ENCODE peak calls at places on chromosomes 3 and 15, in seven cellular contexts. One of them, this sample, is unnamed.
A peak's percentile ranks its signal among the peaks of the same experiment; 100 is the strongest.

GRCh38 chr15:62888628-62889027 is 153.9 kb upstream of the TPM1 start:
- DNase-seq in transverse colon: no peak
- DNase-seq in GM12878: no peak
- DNase-seq in upper lobe of left lung: no peak
- DNase-seq in K562: no peak
- DNase-seq in stomach: no peak
- DNase-seq in H1: no peak
- DNase-seq in this sample: no peak

GRCh38 chr15:77568960-77569646 is 63.6 kb downstream of the LINGO1 start:
- DNase-seq in transverse colon: no peak
- DNase-seq in GM12878: no peak
- DNase-seq in upper lobe of left lung: no peak
- DNase-seq in K562: peak; percentile 46
- DNase-seq in stomach: peak; percentile 47
- DNase-seq in H1: no peak
- DNase-seq in this sample: no peak

GRCh38 chr3:38583688-38584087 is 65.8 kb downstream of the SCN5A start:
- DNase-seq in transverse colon: peak; percentile 1
- DNase-seq in GM12878: no peak
- DNase-seq in upper lobe of left lung: no peak
- DNase-seq in K562: no peak
- DNase-seq in stomach: peak; percentile 8
- DNase-seq in H1: no peak
- DNase-seq in this sample: no peak

GRCh38 chr15:53498996-53499395 is 260.5 kb downstream of the WDR72 start:
- DNase-seq in transverse colon: no peak
- DNase-seq in GM12878: no peak
- DNase-seq in upper lobe of left lung: no peak
- DNase-seq in K562: no peak
- DNase-seq in stomach: no peak
- DNase-seq in H1: no peak
- DNase-seq in this sample: no peak

GRCh38 chr15:80277147-80277546 is 25.1 kb upstream of the CTXND1 start:
- DNase-seq in transverse colon: no peak
- DNase-seq in GM12878: no peak
- DNase-seq in upper lobe of left lung: peak; percentile 39
- DNase-seq in K562: no peak
- DNase-seq in stomach: no peak
- DNase-seq in H1: no peak
- DNase-seq in this sample: no peak

GRCh38 chr15:23403550-23403949 is 43.5 kb downstream of the GOLGA6L2 start:
- DNase-seq in transverse colon: no peak
- DNase-seq in GM12878: no peak
- DNase-seq in upper lobe of left lung: no peak
- DNase-seq in K562: no peak
- DNase-seq in stomach: no peak
- DNase-seq in H1: no peak
- DNase-seq in this sample: no peak

GRCh38 chr3:27449530-27450150 is 34.5 kb downstream of the SLC4A7 start:
- DNase-seq in transverse colon: no peak
- DNase-seq in GM12878: no peak
- DNase-seq in upper lobe of left lung: no peak
- DNase-seq in K562: no peak
- DNase-seq in stomach: no peak
- DNase-seq in H1: no peak
- DNase-seq in this sample: no peak

GRCh38 chr15:58506787-58507671 is 75.2 kb downstream of the LIPC start:
- DNase-seq in transverse colon: no peak
- DNase-seq in GM12878: no peak
- DNase-seq in upper lobe of left lung: no peak
- DNase-seq in K562: no peak
- DNase-seq in stomach: no peak
- DNase-seq in H1: no peak
- DNase-seq in this sample: no peak

GRCh38 chr3:69248394-69248793 is 126.0 kb upstream of the LMOD3 start:
- DNase-seq in transverse colon: peak; percentile 31
- DNase-seq in GM12878: no peak
- DNase-seq in upper lobe of left lung: no peak
- DNase-seq in K562: no peak
- DNase-seq in stomach: no peak
- DNase-seq in H1: no peak
- DNase-seq in this sample: no peak

GRCh38 chr15:28132524-28133275 is 33.6 kb upstream of the OCA2 start:
- DNase-seq in transverse colon: no peak
- DNase-seq in GM12878: no peak
- DNase-seq in upper lobe of left lung: peak; percentile 74
- DNase-seq in K562: no peak
- DNase-seq in stomach: no peak
- DNase-seq in H1: no peak
- DNase-seq in this sample: no peak

GRCh38 chr3:121822973-121823372 is 11.9 kb downstream of the IQCB1 start:
- DNase-seq in transverse colon: no peak
- DNase-seq in GM12878: no peak
- DNase-seq in upper lobe of left lung: no peak
- DNase-seq in K562: no peak
- DNase-seq in stomach: no peak
- DNase-seq in H1: no peak
- DNase-seq in this sample: no peak

GRCh38 chr15:67072951-67073350 is 7.5 kb downstream of the SMAD3 start:
- DNase-seq in transverse colon: no peak
- DNase-seq in GM12878: no peak
- DNase-seq in upper lobe of left lung: no peak
- DNase-seq in K562: no peak
- DNase-seq in stomach: no peak
- DNase-seq in H1: no peak
- DNase-seq in this sample: no peak

GRCh38 chr3:184449161-184449515 is 69.3 kb downstream of the CHRD start:
- DNase-seq in transverse colon: no peak
- DNase-seq in GM12878: no peak
- DNase-seq in upper lobe of left lung: no peak
- DNase-seq in K562: no peak
- DNase-seq in stomach: no peak
- DNase-seq in H1: no peak
- DNase-seq in this sample: peak; percentile 11

GRCh38 chr3:107796786-107797185 is 274.0 kb downstream of the BBX start:
- DNase-seq in transverse colon: no peak
- DNase-seq in GM12878: no peak
- DNase-seq in upper lobe of left lung: no peak
- DNase-seq in K562: no peak
- DNase-seq in stomach: no peak
- DNase-seq in H1: no peak
- DNase-seq in this sample: no peak

GRCh38 chr3:10392244-10392643 is 71.3 kb upstream of the SEC13 start:
- DNase-seq in transverse colon: no peak
- DNase-seq in GM12878: no peak
- DNase-seq in upper lobe of left lung: no peak
- DNase-seq in K562: no peak
- DNase-seq in stomach: no peak
- DNase-seq in H1: no peak
- DNase-seq in this sample: no peak

GRCh38 chr3:81245043-81245442 is 516.4 kb downstream of the GBE1 start:
- DNase-seq in transverse colon: no peak
- DNase-seq in GM12878: no peak
- DNase-seq in upper lobe of left lung: no peak
- DNase-seq in K562: no peak
- DNase-seq in stomach: no peak
- DNase-seq in H1: no peak
- DNase-seq in this sample: no peak

GRCh38 chr15:57090460-57090859 is 172.0 kb downstream of the TCF12 start:
- DNase-seq in transverse colon: no peak
- DNase-seq in GM12878: no peak
- DNase-seq in upper lobe of left lung: no peak
- DNase-seq in K562: peak; percentile 10
- DNase-seq in stomach: no peak
- DNase-seq in H1: no peak
- DNase-seq in this sample: no peak

GRCh38 chr3:37544869-37545352 is 316.8 kb upstream of the CTDSPL start:
- DNase-seq in transverse colon: no peak
- DNase-seq in GM12878: no peak
- DNase-seq in upper lobe of left lung: peak; percentile 30
- DNase-seq in K562: no peak
- DNase-seq in stomach: no peak
- DNase-seq in H1: no peak
- DNase-seq in this sample: no peak

GRCh38 chr3:61237858-61238257 is 13.4 kb downstream of the FHIT start:
- DNase-seq in transverse colon: no peak
- DNase-seq in GM12878: no peak
- DNase-seq in upper lobe of left lung: no peak
- DNase-seq in K562: peak; percentile 8
- DNase-seq in stomach: no peak
- DNase-seq in H1: no peak
- DNase-seq in this sample: no peak

GRCh38 chr3:197495499-197495898 is 60.3 kb downstream of the BDH1 start:
- DNase-seq in transverse colon: no peak
- DNase-seq in GM12878: peak; percentile 33
- DNase-seq in upper lobe of left lung: no peak
- DNase-seq in K562: no peak
- DNase-seq in stomach: no peak
- DNase-seq in H1: no peak
- DNase-seq in this sample: no peak

GRCh38 chr15:69491051-69491505 is 38.5 kb downstream of the RPLP1 start:
- DNase-seq in transverse colon: no peak
- DNase-seq in GM12878: no peak
- DNase-seq in upper lobe of left lung: no peak
- DNase-seq in K562: no peak
- DNase-seq in stomach: no peak
- DNase-seq in H1: no peak
- DNase-seq in this sample: peak; percentile 72

GRCh38 chr15:72838311-72838731 is 54.8 kb upstream of the ADPGK start:
- DNase-seq in transverse colon: no peak
- DNase-seq in GM12878: no peak
- DNase-seq in upper lobe of left lung: no peak
- DNase-seq in K562: no peak
- DNase-seq in stomach: no peak
- DNase-seq in H1: no peak
- DNase-seq in this sample: no peak

GRCh38 chr15:77066961-77067690 is 3.8 kb downstream of the TSPAN3 start:
- DNase-seq in transverse colon: no peak
- DNase-seq in GM12878: no peak
- DNase-seq in upper lobe of left lung: no peak
- DNase-seq in K562: no peak
- DNase-seq in stomach: no peak
- DNase-seq in H1: no peak
- DNase-seq in this sample: no peak

GRCh38 chr3:186760141-186760813 is 23.1 kb upstream of the EIF4A2 start:
- DNase-seq in transverse colon: no peak
- DNase-seq in GM12878: no peak
- DNase-seq in upper lobe of left lung: no peak
- DNase-seq in K562: no peak
- DNase-seq in stomach: no peak
- DNase-seq in H1: no peak
- DNase-seq in this sample: no peak
- TF ChIP-seq POLR2A in transverse colon: no peak
- TF ChIP-seq POLR2A in GM12878: no peak
- TF ChIP-seq POLR2A in upper lobe of left lung: no peak
- TF ChIP-seq POLR2A in K562: no peak
- TF ChIP-seq POLR2A in stomach: no peak
- TF ChIP-seq POLR2A in H1: no peak
- TF ChIP-seq POLR2A in this sample: no peak

GRCh38 chr3:100913870-100914654 is 79.2 kb downstream of the ABI3BP start:
- DNase-seq in transverse colon: no peak
- DNase-seq in GM12878: no peak
- DNase-seq in upper lobe of left lung: no peak
- DNase-seq in K562: no peak
- DNase-seq in stomach: no peak
- DNase-seq in H1: no peak
- DNase-seq in this sample: peak; percentile 64
- TF ChIP-seq EP300 in transverse colon: no peak
- TF ChIP-seq EP300 in GM12878: no peak
- TF ChIP-seq EP300 in upper lobe of left lung: no peak
- TF ChIP-seq EP300 in K562: no peak
- TF ChIP-seq EP300 in stomach: no peak
- TF ChIP-seq EP300 in H1: no peak
- TF ChIP-seq EP300 in this sample: no peak

DNA sequence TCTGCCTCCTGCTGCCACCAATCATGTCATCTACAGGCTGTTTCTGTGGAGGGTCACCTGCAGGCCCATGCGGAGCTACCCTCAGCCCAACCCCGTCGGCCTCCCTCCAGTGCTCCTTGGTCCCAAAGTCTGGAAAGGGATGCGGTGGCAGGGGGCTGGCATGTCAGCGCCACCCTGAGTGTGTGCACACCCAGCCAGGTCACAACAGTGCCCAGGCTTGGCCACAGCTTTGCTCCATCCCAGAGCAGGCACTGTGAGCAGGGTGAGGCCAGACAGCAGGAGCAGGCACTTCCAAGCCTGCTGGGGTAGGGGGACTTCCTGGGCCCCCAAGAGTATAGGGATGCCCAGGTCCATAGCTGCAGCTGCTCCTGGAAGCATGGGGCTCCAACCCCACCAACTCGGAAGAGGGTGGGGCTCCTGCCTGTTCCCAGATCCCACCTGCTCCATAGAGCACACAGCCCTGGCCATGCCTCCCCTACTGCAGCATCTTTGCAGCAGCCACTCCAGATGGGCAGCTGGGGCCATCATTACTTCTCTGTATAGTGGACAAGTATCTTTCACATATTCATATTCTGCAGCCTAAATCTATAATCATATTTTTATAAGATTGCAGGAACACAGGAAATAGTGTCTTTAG is 109.3 kb downstream of the CBLB start:
- DNase-seq in transverse colon: no peak
- DNase-seq in GM12878: no peak
- DNase-seq in upper lobe of left lung: peak; percentile 46
- DNase-seq in K562: no peak
- DNase-seq in stomach: no peak
- DNase-seq in H1: no peak
- DNase-seq in this sample: peak; percentile 57
- TF ChIP-seq POLR2AphosphoS5 in transverse colon: no peak
- TF ChIP-seq POLR2AphosphoS5 in GM12878: no peak
- TF ChIP-seq POLR2AphosphoS5 in upper lobe of left lung: no peak
- TF ChIP-seq POLR2AphosphoS5 in K562: no peak
- TF ChIP-seq POLR2AphosphoS5 in stomach: no peak
- TF ChIP-seq POLR2AphosphoS5 in H1: no peak
- TF ChIP-seq POLR2AphosphoS5 in this sample: no peak

DNA sequence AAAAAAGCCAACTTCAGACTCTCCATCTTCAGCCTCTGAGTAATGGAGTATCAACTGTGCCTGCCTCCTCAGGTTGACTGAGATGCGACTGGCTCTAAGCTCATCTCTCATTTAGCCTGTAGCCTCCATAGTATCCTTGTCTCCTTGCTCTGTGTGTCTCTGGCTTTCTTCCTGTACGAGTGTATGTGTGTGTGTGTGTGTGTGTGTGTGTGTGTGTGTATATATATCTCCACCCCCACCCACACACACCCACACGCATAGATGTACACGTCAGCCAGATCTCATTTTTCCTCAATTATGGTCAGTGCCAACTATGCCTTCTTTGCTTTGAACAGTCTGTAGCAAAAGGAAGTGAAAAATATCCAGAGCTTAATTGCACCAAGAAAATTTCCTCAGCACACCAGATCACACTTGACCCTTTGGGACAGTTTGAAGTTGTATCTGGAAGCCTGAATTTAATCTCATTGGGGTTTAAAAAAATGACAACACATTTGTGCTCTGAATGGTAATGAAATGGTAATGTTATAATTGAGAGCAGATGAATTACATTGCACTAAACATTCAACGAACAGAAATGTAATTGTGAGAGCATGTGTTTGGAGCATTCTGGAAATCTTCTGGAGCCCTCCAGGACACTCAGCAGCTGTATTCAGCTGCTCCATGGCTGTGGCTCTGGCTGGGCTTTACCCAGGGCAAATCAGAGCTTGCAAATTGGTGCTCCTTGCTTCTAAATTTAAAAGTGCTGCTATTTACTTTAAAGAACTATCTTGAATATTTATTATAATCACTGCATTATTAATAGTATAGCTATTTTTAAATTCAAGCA is 63.6 kb downstream of the RYR3 start:
- DNase-seq in transverse colon: no peak
- DNase-seq in GM12878: no peak
- DNase-seq in upper lobe of left lung: no peak
- DNase-seq in K562: no peak
- DNase-seq in stomach: no peak
- DNase-seq in H1: no peak
- DNase-seq in this sample: no peak
- TF ChIP-seq POLR2A in transverse colon: no peak
- TF ChIP-seq POLR2A in GM12878: no peak
- TF ChIP-seq POLR2A in upper lobe of left lung: no peak
- TF ChIP-seq POLR2A in K562: no peak
- TF ChIP-seq POLR2A in stomach: no peak
- TF ChIP-seq POLR2A in H1: no peak
- TF ChIP-seq POLR2A in this sample: no peak

This sample was measured in sigmoid colon.